ENCODE peak calls at places on chromosomes 4 and X, in five cellular contexts. T is BE2C, D is astrocyte, Z is IMR-90, E is adipocyte. N is an unnamed sample.

GRCh38 chr4:150801833-150802232 is 213.3 kb downstream of the LRBA start:
- DNase-seq in T (no peak), Z (no peak), D (no peak), E (no peak), N (no peak)

GRCh38 chr4:27278615-27279014 is 418.0 kb downstream of the STIM2 start:
- DNase-seq in Z (peak; percentile 7), D (peak; percentile 27), T (no peak), E (peak; percentile 23), N (no peak)

GRCh38 chr4:169314906-169315305 is 44.1 kb upstream of the SH3RF1 start:
- DNase-seq in E (peak; percentile 48), T (peak; percentile 87), Z (peak; percentile 70), D (peak; percentile 57), N (no peak)

GRCh38 chr4:129218355-129218754 is 122.4 kb downstream of the C4orf33 start:
- DNase-seq in Z (no peak), T (peak; percentile 63), D (no peak), E (peak; percentile 58), N (no peak)

GRCh38 chr4:38075370-38076152 is 115.4 kb downstream of the PTTG2 start:
- DNase-seq in D (peak; percentile 26), E (peak; percentile 70), Z (peak; percentile 43), T (no peak), N (no peak)

GRCh38 chr4:30802622-30803323 is 82.6 kb downstream of the PCDH7 start:
- DNase-seq in E (peak; percentile 73), D (peak; percentile 87), Z (peak; percentile 38), T (peak; percentile 18), N (no peak)

GRCh38 chrX:118948270-118948669 is 26.1 kb upstream of the LONRF3 start:
- DNase-seq in Z (no peak), D (no peak), T (no peak), E (no peak), N (no peak)

GRCh38 chr4:86185659-86186058 is 174.2 kb downstream of the MAPK10 start:
- DNase-seq in D (peak; percentile 41), T (no peak), E (no peak), Z (no peak), N (no peak)

GRCh38 chr4:154491731-154492249 is at the start of gene DCHS2:
- DNase-seq in Z (no peak), D (no peak), E (peak; percentile 28), T (peak; percentile 55), N (no peak)

GRCh38 chr4:141131738-141132688 is 1.3 kb downstream of the RNF150 start:
- DNase-seq in T (peak; percentile 49), E (peak; percentile 68), D (peak; percentile 16), Z (peak; percentile 20), N (no peak)

GRCh38 chrX:71174795-71175194 is 30.2 kb downstream of the NLGN3 start:
- DNase-seq in T (no peak), Z (no peak), E (no peak), D (no peak), N (no peak)

GRCh38 chrX:150765237-150765636 is 72.0 kb downstream of the MTMR1 start:
- DNase-seq in D (no peak), Z (no peak), T (no peak), E (no peak), N (no peak)

GRCh38 chr4:183318656-183319055 is 1.4 kb downstream of the CLDN22 start:
- DNase-seq in E (no peak), T (no peak), D (no peak), Z (no peak), N (no peak)

DNA sequence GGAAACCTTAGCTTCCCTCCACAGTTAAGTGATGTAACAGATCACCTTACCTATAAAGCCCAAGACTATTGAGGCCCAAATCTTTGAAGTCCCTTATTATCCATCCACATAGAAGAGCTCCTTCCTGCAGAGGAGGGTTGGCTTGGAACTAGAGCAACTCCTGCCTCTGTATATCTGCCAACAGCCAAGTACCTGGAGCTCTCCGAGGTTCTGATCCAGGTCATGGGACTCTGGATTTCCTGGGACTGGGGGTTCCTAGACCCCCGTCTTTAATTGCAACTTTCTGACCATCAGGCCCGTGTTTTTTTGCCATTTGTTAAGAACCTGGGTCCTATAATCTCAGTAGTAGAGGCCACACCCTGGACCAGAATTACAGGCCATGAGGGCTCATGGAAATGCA is 136.3 kb downstream of the SH3KBP1 start:
- DNase-seq in Z (no peak), D (no peak), E (no peak), T (no peak), N (no peak)
- H3K4me3 ChIP-seq in Z (no peak overlapping the region), D (no peak overlapping the region), E (no peak overlapping the region), T (no peak overlapping the region), N (no peak overlapping the region)

DNA sequence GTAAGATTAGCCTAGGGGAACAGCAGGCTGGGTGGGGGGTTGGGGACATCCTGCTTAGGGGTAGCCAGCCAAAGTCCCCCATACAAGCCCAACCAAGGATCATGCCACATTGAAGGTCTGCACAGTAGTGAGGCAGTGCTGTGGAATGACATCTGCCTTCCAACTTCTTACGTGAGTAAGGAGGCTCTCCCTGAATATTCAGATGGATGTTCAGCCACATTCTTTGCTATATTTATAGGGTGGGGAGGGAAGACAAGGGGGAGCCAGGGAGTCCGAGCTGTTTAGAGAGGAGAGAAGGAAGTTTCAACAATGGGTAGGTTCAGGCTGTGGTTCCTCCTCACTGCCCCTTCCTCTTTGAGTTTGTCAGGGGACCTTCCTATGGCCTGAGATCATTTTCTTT is 29.7 kb downstream of the MSN start:
- DNase-seq in Z (peak; percentile 79), T (no peak), E (peak; percentile 56), D (peak; percentile 80), N (no peak)
- H3K4me1 ChIP-seq in Z (peaks cover 12% of the 10 kb centered on the region), T (no peaks in the 10 kb centered on the region), E (peaks cover 22% of the 10 kb centered on the region), D (peaks cover 31% of the 10 kb centered on the region), N (peaks cover 88% of the 10 kb centered on the region)

GRCh38 chr4:138202686-138203085 is 39.5 kb downstream of the SLC7A11 start:
- DNase-seq in E (no peak), T (no peak), D (no peak), Z (no peak), N (no peak)
- H3K36me3 ChIP-seq in E (no peaks in the 10 kb centered on the region), T (no peaks in the 10 kb centered on the region), D (no peaks in the 10 kb centered on the region), Z (peaks cover 6% of the 10 kb centered on the region), N (no peaks in the 10 kb centered on the region)

GRCh38 chrX:86149089-86149488 is 838 bp downstream of the DACH2 start:
- DNase-seq in T (no peak), Z (no peak), E (no peak), D (no peak), N (no peak)
- H3K4me3 ChIP-seq in T (no peak overlapping the region), Z (peak overlapping the region; percentile 35), E (no peak overlapping the region), D (peak overlapping the region; percentile 58), N (peak overlapping the region; percentile 64)